ENCODE peak calls at places on chromosomes 6 and 20, in four cellular contexts. M, K, L and A are unnamed samples.

GRCh38 chr6:5199203-5200101 is 61.3 kb downstream of the LYRM4 start:
- DNase-seq in L (no peak), K (no peak), M (no peak), A (no peak)

GRCh38 chr6:161557333-161558107 is 283.7 kb upstream of the AGPAT4 start:
- DNase-seq in M (no peak), K (no peak), L (no peak), A (no peak)

GRCh38 chr6:17633465-17634188 is 33.5 kb downstream of the FAM8A1 start:
- DNase-seq in M (no peak), L (no peak), K (no peak), A (no peak)

GRCh38 chr6:53805725-53806124 is 10.9 kb downstream of the LRRC1 start:
- DNase-seq in K (no peak), L (no peak), M (no peak), A (no peak)

GRCh38 chr6:37784585-37784967 is 35.0 kb upstream of the ZFAND3 start:
- DNase-seq in M (no peak), L (no peak), K (no peak), A (no peak)

GRCh38 chr6:51120016-51120415 is 301.3 kb downstream of the TFAP2B start:
- DNase-seq in K (no peak), L (no peak), M (no peak), A (no peak)

GRCh38 chr6:151107897-151108427 is 131.8 kb upstream of the AKAP12 start:
- DNase-seq in K (no peak), L (no peak), M (no peak), A (no peak)

GRCh38 chr6:22873531-22874136 is 304.3 kb downstream of the HDGFL1 start:
- DNase-seq in K (no peak), M (no peak), L (peak; percentile 46), A (no peak)

GRCh38 chr20:24705486-24705885 is 236.1 kb downstream of the SYNDIG1 start:
- DNase-seq in K (no peak), L (no peak), M (no peak), A (no peak)

GRCh38 chr20:42656130-42656529 is 533.6 kb downstream of the PTPRT start:
- DNase-seq in L (no peak), M (no peak), K (no peak), A (no peak)

GRCh38 chr6:116461563-116462507 is 660 bp downstream of the CALHM6 start:
- DNase-seq in K (peak; percentile 51), L (peak; percentile 41), M (peak; percentile 68), A (peak; percentile 31)

GRCh38 chr20:7347409-7347808 is 579.9 kb downstream of the BMP2 start:
- DNase-seq in M (no peak), L (peak; percentile 96), K (no peak), A (no peak)

GRCh38 chr6:113102761-113103160 is 754.4 kb upstream of the MARCKS start:
- DNase-seq in K (no peak), M (no peak), L (no peak), A (no peak)

GRCh38 chr6:52503853-52504777 is 72.7 kb downstream of the TRAM2 start:
- DNase-seq in M (no peak), K (no peak), L (peak; percentile 99), A (peak; percentile 98)

GRCh38 chr6:157181649-157182048 is 141.7 kb downstream of the TMEM242 start:
- DNase-seq in K (no peak), M (no peak), L (peak; percentile 76), A (peak; percentile 21)

GRCh38 chr6:16564430-16564829 is 196.8 kb downstream of the ATXN1 start:
- DNase-seq in M (no peak), K (no peak), L (no peak), A (no peak)

GRCh38 chr6:140566706-140567330 is 1192.4 kb upstream of the CITED2 start:
- DNase-seq in L (peak; percentile 55), K (no peak), M (no peak), A (no peak)

GRCh38 chr20:44861547-44862006 is 23.9 kb upstream of the YWHAB start:
- DNase-seq in K (no peak), L (peak; percentile 20), M (no peak), A (no peak)

GRCh38 chr6:39550191-39550590 is 175.0 kb downstream of the KIF6 start:
- DNase-seq in K (no peak), M (no peak), L (no peak), A (no peak)

GRCh38 chr20:32312718-32313424 is 35.4 kb downstream of the KIF3B start:
- DNase-seq in M (no peak), K (no peak), L (no peak), A (no peak)

GRCh38 chr20:8132632-8133587 is 844 bp downstream of the PLCB1 start:
- DNase-seq in L (peak; percentile 28), K (no peak), M (peak; percentile 37), A (no peak)

GRCh38 chr6:146770965-146771735 is 172.4 kb downstream of the ADGB start:
- DNase-seq in L (no peak), K (no peak), M (no peak), A (no peak)

GRCh38 chr6:39517763-39518162 is 195.3 kb upstream of the KCNK16 start:
- DNase-seq in L (no peak), K (no peak), M (no peak), A (no peak)

GRCh38 chr20:50607436-50607835 is 83.9 kb downstream of the RIPOR3 start:
- DNase-seq in L (no peak), K (no peak), M (no peak), A (no peak)

GRCh38 chr6:27591660-27592059 is 118.8 kb upstream of the ZNF184 start:
- DNase-seq in M (peak; percentile 58), K (no peak), L (peak; percentile 60), A (peak; percentile 60)

GRCh38 chr20:23132930-23133559 is 46.9 kb upstream of the CD93 start:
- DNase-seq in M (no peak), K (no peak), L (no peak), A (no peak)

GRCh38 chr6:150813993-150814359 is 51.5 kb upstream of the MTHFD1L start:
- DNase-seq in M (no peak), L (peak; percentile 90), K (no peak), A (peak; percentile 42)

GRCh38 chr6:80316655-80317332 is 210.3 kb downstream of the BCKDHB start:
- DNase-seq in L (no peak), K (no peak), M (no peak), A (no peak)

GRCh38 chr6:134937426-134937825 is 12.5 kb downstream of the ALDH8A1 start:
- DNase-seq in M (no peak), L (no peak), K (no peak), A (no peak)

GRCh38 chr6:105137388-105137787 is 42.4 kb downstream of the POPDC3 start:
- DNase-seq in L (peak; percentile 9), M (no peak), K (no peak), A (no peak)

GRCh38 chr6:122995930-122996796 is at the start of gene CLVS2:
- DNase-seq in L (peak; percentile 7), M (peak; percentile 72), K (no peak), A (no peak)

GRCh38 chr6:35248300-35248699 is 11.2 kb upstream of the ZNF76 start:
- DNase-seq in M (no peak), L (no peak), K (no peak), A (no peak)

GRCh38 chr6:113299526-113299925 is 557.6 kb upstream of the MARCKS start:
- DNase-seq in L (no peak), K (no peak), M (no peak), A (no peak)

GRCh38 chr20:53004267-53004813 is 32.2 kb downstream of the TSHZ2 start:
- DNase-seq in M (no peak), L (no peak), K (no peak), A (no peak)

GRCh38 chr20:52999040-52999439 is 26.9 kb downstream of the TSHZ2 start:
- DNase-seq in K (no peak), M (no peak), L (no peak), A (no peak)

GRCh38 chr20:53002786-53003185 is 30.6 kb downstream of the TSHZ2 start:
- DNase-seq in L (no peak), M (no peak), K (no peak), A (no peak)

GRCh38 chr20:53003420-53003819 is 31.3 kb downstream of the TSHZ2 start:
- DNase-seq in M (peak; percentile 21), L (no peak), K (no peak), A (no peak)

GRCh38 chr20:53001502-53002301 is 29.5 kb downstream of the TSHZ2 start:
- DNase-seq in M (no peak), L (peak; percentile 49), K (peak; percentile 64), A (no peak)
- H3K27ac ChIP-seq in M (no peak overlapping the region), L (peak overlapping the region; percentile 64), K (peak overlapping the region; percentile 89), A (no peak overlapping the region)

DNA sequence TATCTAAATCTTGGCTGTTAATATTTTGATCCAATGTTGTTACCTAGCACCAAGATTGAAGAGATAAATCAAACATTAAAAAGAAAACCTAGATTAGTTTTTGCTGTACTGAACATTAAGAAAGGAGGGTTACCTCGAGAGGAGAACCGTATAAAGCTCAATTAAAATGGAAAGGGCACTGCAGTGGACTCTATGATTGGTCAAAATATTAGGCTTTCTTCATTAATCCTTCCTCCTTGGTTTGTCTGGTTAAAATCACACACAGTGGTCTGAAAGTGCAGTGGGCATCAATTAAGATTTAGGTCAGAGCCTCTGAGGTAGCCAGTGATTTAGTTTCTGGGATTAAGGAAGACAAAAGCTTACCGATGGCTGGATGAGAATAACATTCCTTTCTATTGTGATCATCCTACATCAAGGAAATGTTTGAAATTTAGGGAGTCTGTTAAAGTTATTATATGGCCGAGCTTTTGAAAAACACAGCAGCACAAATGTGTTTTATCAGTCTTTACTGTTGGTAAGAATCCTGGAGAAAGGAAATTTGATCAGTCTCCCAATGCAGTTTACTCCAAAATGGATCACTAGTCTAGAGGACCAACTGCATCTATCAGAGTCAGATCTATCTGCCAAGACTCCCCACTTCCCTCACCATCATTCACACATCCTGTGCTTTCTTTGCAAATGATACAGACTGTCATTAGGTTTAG is 134.6 kb upstream of the NEDD9 start:
- DNase-seq in K (no peak), L (peak; percentile 30), M (peak; percentile 23), A (no peak)
- H3K4me3 ChIP-seq in K (peak overlapping the region; percentile 11), L (no peak overlapping the region), M (no peak overlapping the region), A (no peak overlapping the region)

DNA sequence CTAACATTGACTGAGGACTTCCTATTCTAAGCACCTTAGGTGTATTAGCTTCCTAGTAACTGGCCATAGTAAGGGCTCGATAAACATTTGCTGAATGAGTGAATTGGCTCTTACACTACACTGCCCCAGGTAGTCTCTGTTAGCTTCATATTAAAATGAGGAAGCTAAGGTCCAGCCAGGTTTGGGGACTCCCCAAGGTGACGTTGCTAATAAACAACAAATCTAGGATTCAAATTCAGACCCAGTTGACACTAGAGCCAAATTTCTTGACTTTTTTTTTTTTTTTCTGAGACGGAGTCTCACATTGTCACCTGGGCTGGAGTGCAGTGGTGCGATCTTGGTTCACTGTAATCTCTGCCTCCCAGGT is 16.2 kb downstream of the ARHGAP40 start:
- DNase-seq in M (no peak), L (no peak), K (no peak), A (no peak)
- H3K27ac ChIP-seq in M (no peak overlapping the region), L (peak overlapping the region; percentile 41), K (no peak overlapping the region), A (peak overlapping the region; percentile 91)

DNA sequence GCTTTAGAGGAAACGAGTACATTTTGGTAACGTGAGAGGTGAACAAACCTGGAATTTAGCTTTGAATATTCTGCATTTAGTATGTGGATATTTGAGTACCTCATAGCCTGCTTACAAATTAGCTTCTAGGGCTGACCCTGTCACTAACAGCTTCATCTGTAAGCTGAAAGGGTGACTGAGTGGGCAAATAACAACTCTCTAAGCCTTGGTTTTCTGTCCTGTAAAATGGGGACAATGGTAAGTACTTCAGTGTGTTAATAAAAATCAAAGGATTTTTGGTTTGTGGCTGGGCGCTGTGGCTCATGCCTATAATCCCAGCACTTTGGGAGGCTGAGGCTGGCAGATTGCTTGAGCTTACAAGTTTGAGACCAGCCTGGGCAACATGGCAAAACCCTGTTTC is 8.5 kb upstream of the GUCA1B start:
- DNase-seq in L (no peak), M (no peak), K (no peak), A (no peak)
- H3K4me3 ChIP-seq in L (no peak overlapping the region), M (no peak overlapping the region), K (no peak overlapping the region), A (no peak overlapping the region)